ENCODE peak calls at places on chromosomes 16 and 17, in ten cellular contexts. W is heart left ventricle; A is tibial artery; F is CD8-positive, alpha-beta memory T cell; K is cardiac muscle cell; Y is HL-60; C is upper lobe of right lung; N is CD4-positive, alpha-beta memory T cell; B is fibroblast of lung; U is prostate gland. D is an unnamed sample.

GRCh38 chr16:85227924-85228462 is 115.7 kb upstream of the CIBAR2 start:
- DNase-seq in W (no peak), A (no peak), F (no peak), K (peak), Y (no peak), C (no peak), N (no peak), B (peak), U (no peak), D (no peak)

GRCh38 chr16:2956566-2956956 is 7.5 kb upstream of the KREMEN2 start:
- DNase-seq in W (no peak), A (no peak), F (no peak), K (no peak), Y (no peak), C (no peak), N (peak), B (no peak), U (no peak), D (no peak)

GRCh38 chr16:85370881-85371651 is 242.1 kb upstream of the GSE1 start:
- DNase-seq in W (no peak), A (peak), F (no peak), K (no peak), Y (no peak), C (peak), N (no peak), B (peak), U (peak), D (peak)

GRCh38 chr17:72516772-72517399 is 396.1 kb downstream of the SOX9 start:
- DNase-seq in W (peak), A (no peak), F (no peak), K (peak), Y (peak), C (no peak), N (no peak), B (peak), U (peak), D (peak)

GRCh38 chr16:67521095-67521804 is 7.4 kb upstream of the RIPOR1 start:
- DNase-seq in W (peak), A (peak), F (peak), K (peak), Y (peak), C (peak), N (peak), B (peak), U (peak), D (peak)

GRCh38 chr17:37388266-37388665 is 12.5 kb downstream of the C17orf78 start:
- DNase-seq in W (no peak), A (no peak), F (no peak), K (no peak), Y (no peak), C (no peak), N (no peak), B (peak), U (no peak), D (no peak)

GRCh38 chr16:3026609-3027487 is 3.0 kb downstream of the THOC6 start:
- DNase-seq in W (no peak), A (no peak), F (no peak), K (no peak), Y (no peak), C (no peak), N (no peak), B (no peak), U (no peak), D (no peak)

GRCh38 chr17:73201215-73202069 is 8.6 kb downstream of the COG1 start:
- DNase-seq in W (peak), A (no peak), F (no peak), K (no peak), Y (no peak), C (no peak), N (no peak), B (no peak), U (no peak), D (no peak)

GRCh38 chr17:33121756-33122155 is 130.1 kb downstream of the SPACA3 start:
- DNase-seq in W (no peak), A (no peak), F (no peak), K (no peak), Y (no peak), C (no peak), N (no peak), B (no peak), U (no peak), D (no peak)

GRCh38 chr16:4114257-4115208 is 1.7 kb downstream of the ADCY9 start:
- DNase-seq in W (peak), A (no peak), F (no peak), K (no peak), Y (no peak), C (peak), N (no peak), B (no peak), U (no peak), D (no peak)

GRCh38 chr17:49994085-49995054 is 654 bp downstream of the DLX3 start:
- DNase-seq in W (no peak), A (no peak), F (no peak), K (no peak), Y (no peak), C (peak), N (no peak), B (no peak), U (no peak), D (no peak)

GRCh38 chr16:10362077-10362863 is 23.6 kb upstream of the ATF7IP2 start:
- DNase-seq in W (no peak), A (no peak), F (no peak), K (no peak), Y (peak), C (no peak), N (no peak), B (peak), U (no peak), D (no peak)

GRCh38 chr17:82449136-82449882 is 1.2 kb downstream of the CYBC1 start:
- DNase-seq in W (no peak), A (no peak), F (peak), K (no peak), Y (peak), C (peak), N (peak), B (no peak), U (no peak), D (no peak)

GRCh38 chr16:9351841-9352434 is 260.5 kb downstream of the HAPSTR1 start:
- DNase-seq in W (peak), A (no peak), F (no peak), K (no peak), Y (no peak), C (no peak), N (no peak), B (no peak), U (no peak), D (no peak)

GRCh38 chr16:70700101-70701020 is 14.5 kb upstream of the MTSS2 start:
- DNase-seq in W (peak), A (peak), F (no peak), K (no peak), Y (peak), C (no peak), N (no peak), B (no peak), U (peak), D (no peak)

GRCh38 chr17:335691-336090 is 16.9 kb downstream of the RPH3AL start:
- DNase-seq in W (no peak), A (peak), F (no peak), K (no peak), Y (no peak), C (peak), N (no peak), B (no peak), U (no peak), D (no peak)

GRCh38 chr16:75244844-75245758 is 6.3 kb downstream of the BCAR1 start:
- DNase-seq in W (peak), A (peak), F (no peak), K (peak), Y (no peak), C (peak), N (peak), B (peak), U (peak), D (peak)

GRCh38 chr16:83813818-83814653 is 6.3 kb downstream of the HSBP1 start:
- DNase-seq in W (no peak), A (no peak), F (no peak), K (peak), Y (no peak), C (no peak), N (no peak), B (peak), U (no peak), D (peak)

GRCh38 chr17:40517286-40517662 is 15.9 kb upstream of the TNS4 start:
- DNase-seq in W (no peak), A (no peak), F (no peak), K (no peak), Y (no peak), C (peak), N (no peak), B (no peak), U (no peak), D (no peak)

GRCh38 chr17:65627892-65628622 is 66.6 kb upstream of the AXIN2 start:
- DNase-seq in W (no peak), A (no peak), F (no peak), K (peak), Y (no peak), C (no peak), N (no peak), B (peak), U (peak), D (no peak)

GRCh38 chr17:58837699-58838098 is 82.0 kb downstream of the PPM1E start:
- DNase-seq in W (no peak), A (no peak), F (no peak), K (no peak), Y (no peak), C (no peak), N (no peak), B (no peak), U (no peak), D (no peak)

GRCh38 chr17:58832514-58832913 is 76.9 kb downstream of the PPM1E start:
- DNase-seq in W (no peak), A (no peak), F (no peak), K (no peak), Y (no peak), C (no peak), N (no peak), B (no peak), U (no peak), D (no peak)

GRCh38 chr17:58829172-58829637 is 73.6 kb downstream of the PPM1E start:
- DNase-seq in W (no peak), A (no peak), F (no peak), K (no peak), Y (no peak), C (no peak), N (no peak), B (no peak), U (no peak), D (no peak)

DNA sequence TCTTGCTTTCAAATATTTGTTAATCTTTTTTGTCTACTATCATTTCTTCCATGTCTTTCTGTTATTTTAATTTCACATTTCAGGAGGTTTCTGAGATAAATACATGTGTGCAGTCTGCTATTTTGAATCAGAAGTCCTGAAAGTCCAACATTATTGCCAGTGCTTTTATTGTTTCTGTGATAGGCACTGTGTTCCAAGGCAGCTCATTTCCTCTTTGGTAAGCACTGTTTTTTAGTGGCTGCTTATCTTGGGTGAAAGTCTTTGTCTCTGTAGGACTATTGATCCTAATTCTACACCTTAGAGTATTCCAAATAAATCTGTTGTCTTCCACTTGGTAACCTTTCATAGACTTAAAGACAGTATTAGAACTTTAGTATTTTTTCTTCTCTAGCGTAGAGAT is 76.1 kb downstream of the PPM1E start:
- DNase-seq in W (no peak), A (no peak), F (no peak), K (no peak), Y (no peak), C (no peak), N (no peak), B (no peak), U (no peak), D (no peak)
- H3K27ac ChIP-seq in W (no peak), A (no peak), F (no peak), K (no peak), Y (no peak), C (no peak), N (no peak), B (no peak), U (no peak), D (no peak)

GRCh38 chr17:10617120-10617505 is 40.0 kb downstream of the MYH3 start:
- DNase-seq in W (no peak), A (no peak), F (no peak), K (no peak), Y (no peak), C (peak), N (no peak), B (no peak), U (no peak), D (no peak)

GRCh38 chr17:10613775-10614513 is 43.2 kb downstream of the MYH3 start:
- DNase-seq in W (no peak), A (no peak), F (no peak), K (peak), Y (no peak), C (no peak), N (no peak), B (peak), U (no peak), D (no peak)

GRCh38 chr17:10614536-10615155 is 42.5 kb downstream of the MYH3 start:
- DNase-seq in W (no peak), A (peak), F (no peak), K (peak), Y (peak), C (no peak), N (no peak), B (peak), U (peak), D (no peak)

GRCh38 chr17:10618202-10618635 is 38.9 kb downstream of the MYH3 start:
- DNase-seq in W (peak), A (peak), F (peak), K (peak), Y (peak), C (peak), N (no peak), B (peak), U (peak), D (peak)

GRCh38 chr17:10616502-10617119 is 40.5 kb downstream of the MYH3 start:
- DNase-seq in W (peak), A (peak), F (peak), K (peak), Y (peak), C (peak), N (peak), B (peak), U (peak), D (peak)
- H3K4me3 ChIP-seq in W (no peak), A (no peak), F (no peak), K (no peak), Y (no peak), C (no peak), N (no peak), B (no peak), U (no peak), D (no peak)

GRCh38 chr17:27821318-27821717 is 21.0 kb upstream of the NOS2 start:
- DNase-seq in W (no peak), A (no peak), F (no peak), K (no peak), Y (no peak), C (no peak), N (no peak), B (no peak), U (no peak), D (no peak)

GRCh38 chr17:27816946-27817345 is 16.6 kb upstream of the NOS2 start:
- DNase-seq in W (no peak), A (no peak), F (no peak), K (no peak), Y (no peak), C (no peak), N (no peak), B (no peak), U (no peak), D (no peak)

GRCh38 chr17:27819171-27819544 is 18.8 kb upstream of the NOS2 start:
- DNase-seq in W (no peak), A (no peak), F (no peak), K (no peak), Y (no peak), C (no peak), N (no peak), B (no peak), U (no peak), D (no peak)

GRCh38 chr17:27818311-27819170 is 18.2 kb upstream of the NOS2 start:
- DNase-seq in W (peak), A (no peak), F (no peak), K (peak), Y (no peak), C (no peak), N (no peak), B (no peak), U (no peak), D (no peak)

DNA sequence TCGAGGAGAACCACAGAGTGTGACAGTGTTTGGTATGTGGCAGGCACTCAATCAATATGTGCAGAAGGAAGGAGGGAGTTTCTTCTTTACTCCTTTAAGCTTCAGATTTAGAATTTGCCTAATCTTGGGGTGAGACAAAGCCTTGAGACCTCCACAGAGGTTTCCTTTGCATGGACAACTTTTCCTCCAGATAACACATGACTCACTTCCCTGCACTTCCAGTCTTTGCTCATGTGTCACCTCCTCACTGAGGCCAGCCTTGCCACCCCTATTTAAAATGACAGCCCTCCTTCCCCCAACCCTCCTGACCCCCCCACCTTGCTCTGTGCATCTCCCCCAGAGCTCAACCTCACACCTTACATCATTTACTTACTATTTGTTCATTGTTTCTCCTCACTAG is 17.4 kb upstream of the NOS2 start:
- DNase-seq in W (no peak), A (no peak), F (no peak), K (peak), Y (no peak), C (no peak), N (no peak), B (peak), U (no peak), D (no peak)
- H3K27ac ChIP-seq in W (peak), A (no peak), F (no peak), K (no peak), Y (no peak), C (no peak), N (no peak), B (no peak), U (no peak), D (no peak)

GRCh38 chr17:76958974-76959373 is 90.8 kb downstream of the MGAT5B start:
- DNase-seq in W (no peak), A (no peak), F (no peak), K (no peak), Y (no peak), C (peak), N (no peak), B (no peak), U (no peak), D (no peak)

GRCh38 chr17:76953926-76954325 is 85.7 kb downstream of the MGAT5B start:
- DNase-seq in W (no peak), A (no peak), F (no peak), K (no peak), Y (no peak), C (no peak), N (no peak), B (no peak), U (no peak), D (no peak)

GRCh38 chr17:76957600-76958464 is 89.6 kb downstream of the MGAT5B start:
- DNase-seq in W (no peak), A (no peak), F (no peak), K (peak), Y (no peak), C (no peak), N (no peak), B (peak), U (no peak), D (no peak)

GRCh38 chr17:76955191-76955590 is 87.0 kb downstream of the MGAT5B start:
- DNase-seq in W (no peak), A (no peak), F (no peak), K (no peak), Y (no peak), C (no peak), N (no peak), B (no peak), U (no peak), D (no peak)

DNA sequence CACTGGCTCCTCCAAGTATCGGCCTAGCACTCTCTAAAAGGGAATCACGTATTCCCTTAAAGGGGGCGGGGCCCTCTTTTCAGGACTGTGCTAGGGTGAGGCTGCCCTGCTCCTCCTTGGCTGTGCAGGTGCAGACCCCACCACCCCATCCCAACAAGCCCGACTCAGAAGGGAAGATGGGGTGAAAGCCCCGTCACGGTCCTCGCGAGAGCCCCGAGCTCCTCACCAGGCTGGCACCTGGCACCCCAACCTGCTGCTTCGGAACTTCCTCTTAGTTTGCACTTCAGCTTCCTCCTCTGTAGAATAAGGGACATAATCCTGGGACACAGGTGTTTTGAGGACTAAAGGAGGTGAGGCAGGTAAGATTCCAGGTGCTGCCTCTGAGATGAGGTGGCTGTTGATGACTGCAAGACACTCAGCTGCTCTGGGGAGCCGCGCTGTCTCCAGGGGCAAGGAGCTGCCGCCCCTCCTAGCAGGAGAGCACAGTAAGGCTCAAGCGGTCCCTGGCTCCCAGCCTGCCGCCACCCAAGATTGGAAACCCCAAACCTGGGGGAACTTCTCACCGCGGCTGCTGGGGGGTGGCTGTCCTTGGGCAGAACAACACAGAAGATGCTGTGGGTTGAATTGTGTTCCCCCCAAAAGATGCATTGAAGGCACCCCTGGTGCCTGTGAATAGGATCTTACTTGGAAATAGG is 88.8 kb downstream of the MGAT5B start:
- DNase-seq in W (no peak), A (no peak), F (no peak), K (no peak), Y (no peak), C (peak), N (no peak), B (no peak), U (no peak), D (no peak)
- H3K4me3 ChIP-seq in W (no peak), A (no peak), F (no peak), K (no peak), Y (no peak), C (no peak), N (no peak), B (no peak), U (no peak), D (no peak)

GRCh38 chr16:89355036-89355435 is 135.3 kb downstream of the ANKRD11 start:
- DNase-seq in W (no peak), A (no peak), F (no peak), K (no peak), Y (no peak), C (peak), N (no peak), B (no peak), U (no peak), D (no peak)

GRCh38 chr16:89357460-89357859 is 132.9 kb downstream of the ANKRD11 start:
- DNase-seq in W (peak), A (no peak), F (no peak), K (no peak), Y (peak), C (peak), N (no peak), B (no peak), U (no peak), D (no peak)

GRCh38 chr16:89358030-89359005 is 132.0 kb downstream of the ANKRD11 start:
- DNase-seq in W (no peak), A (no peak), F (peak), K (no peak), Y (peak), C (peak), N (peak), B (no peak), U (no peak), D (no peak)

GRCh38 chr16:89355686-89356085 is 134.7 kb downstream of the ANKRD11 start:
- DNase-seq in W (no peak), A (no peak), F (no peak), K (no peak), Y (no peak), C (no peak), N (no peak), B (no peak), U (no peak), D (no peak)

DNA sequence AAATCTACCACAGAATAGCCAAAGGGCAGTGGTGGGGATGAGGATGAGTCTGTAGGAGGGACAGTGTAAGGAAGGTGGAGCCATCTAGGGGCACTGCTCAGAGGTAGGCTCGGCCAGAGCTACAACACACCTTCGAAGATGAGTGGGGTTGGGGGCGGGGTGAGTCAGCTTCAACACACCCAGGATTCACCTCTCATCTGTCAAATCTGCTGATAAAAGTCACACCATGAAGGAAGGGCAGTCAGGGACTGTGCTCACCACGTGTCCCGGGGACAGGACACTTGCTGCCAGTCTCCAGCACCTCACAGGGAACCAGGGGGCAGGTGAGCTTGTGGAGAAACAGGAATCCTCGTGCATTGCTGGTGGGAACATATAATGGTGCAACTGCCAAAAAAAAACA is 133.3 kb downstream of the ANKRD11 start:
- DNase-seq in W (no peak), A (no peak), F (no peak), K (no peak), Y (no peak), C (peak), N (no peak), B (no peak), U (no peak), D (no peak)
- H3K27ac ChIP-seq in W (no peak), A (no peak), F (peak), K (peak), Y (peak), C (peak), N (peak), B (no peak), U (no peak), D (peak)

D was measured in right atrium auricular region.